ENCODE peak calls at places on chromosomes 11 and 22, in nine cellular contexts. C is GM03348; Q is stimulated activated CD8-positive, alpha-beta memory T cell treated with anti-CD3 and anti-CD28 coated beads, Interleukin-4, amount 100 ng/mL, for 1 hour; W is NCI-H774; K is DMS79; P is stimulated activated CD4-positive, alpha-beta T cell treated with anti-CD3 and anti-CD28 coated beads, Interleukin-12 subunit alpha, Interleukin-12 subunit beta, amount 100 ng/mL, for 24 hours; B is fibroblast of lung; X is LoVo; V is substantia nigra. U is an unnamed sample.
A peak's percentile ranks its signal among the peaks of the same experiment; 100 is the strongest.

GRCh38 chr22:24325105-24325757 is 54.6 kb downstream of the SPECC1L start:
- DNase-seq in Q (no peak), P (no peak), K (no peak), W (peak; percentile 18), V (no peak), C (peak; percentile 84), B (peak; percentile 85), X (no peak), U (peak; percentile 57)

GRCh38 chr11:123033895-123034294 is 28.0 kb downstream of the HSPA8 start:
- DNase-seq in X (no peak), K (no peak), Q (no peak), P (no peak), C (peak; percentile 40), V (no peak), B (no peak), W (no peak), U (no peak)

GRCh38 chr11:65496304-65497140 is 2.3 kb upstream of the MALAT1 start:
- DNase-seq in X (no peak), P (no peak), B (peak; percentile 48), C (no peak), V (no peak), K (no peak), Q (no peak), W (peak; percentile 47), U (no peak)

GRCh38 chr11:129041611-129042018 is 98.9 kb upstream of the TP53AIP1 start:
- DNase-seq in X (no peak), W (no peak), K (no peak), B (peak; percentile 28), V (no peak), P (no peak), C (peak; percentile 67), Q (no peak), U (no peak)

GRCh38 chr11:59197990-59198389 is 14.7 kb downstream of the MPEG1 start:
- DNase-seq in P (no peak), K (peak; percentile 76), W (no peak), B (peak; percentile 22), V (peak; percentile 28), X (no peak), Q (no peak), C (peak; percentile 45), U (no peak)

GRCh38 chr22:28379075-28379806 is 300.4 kb downstream of the TTC28 start:
- DNase-seq in X (no peak), B (no peak), V (no peak), Q (no peak), K (no peak), P (no peak), W (no peak), C (no peak), U (no peak)

GRCh38 chr11:114832532-114833125 is 154.3 kb downstream of the NXPE2 start:
- DNase-seq in Q (no peak), P (no peak), W (peak; percentile 83), K (peak; percentile 84), V (no peak), B (no peak), X (no peak), C (no peak), U (no peak)

GRCh38 chr22:49240472-49240871 is 587.2 kb downstream of the BRD1 start:
- DNase-seq in W (no peak), V (no peak), P (no peak), Q (no peak), X (no peak), C (no peak), B (no peak), K (no peak), U (no peak)

GRCh38 chr11:85884581-85885021 is 29.4 kb downstream of the CCDC83 start:
- DNase-seq in W (no peak), B (peak; percentile 47), C (peak; percentile 13), P (no peak), X (no peak), Q (no peak), K (no peak), V (no peak), U (no peak)

GRCh38 chr22:25208328-25208727 is 8.7 kb downstream of the CRYBB3 start:
- DNase-seq in P (no peak), Q (no peak), W (no peak), V (no peak), X (no peak), K (no peak), C (no peak), B (no peak), U (no peak)

GRCh38 chr11:88179966-88180629 is 4.9 kb upstream of the RAB38 start:
- DNase-seq in Q (no peak), C (peak; percentile 19), X (no peak), V (no peak), W (no peak), K (no peak), B (peak; percentile 7), P (no peak), U (no peak)

GRCh38 chr11:130314184-130314748 is 451 bp downstream of the ZBTB44 start:
- DNase-seq in Q (peak; percentile 24), K (peak; percentile 28), P (peak; percentile 36), B (peak; percentile 27), C (peak; percentile 88), X (no peak), W (peak; percentile 77), V (peak; percentile 89), U (no peak)

GRCh38 chr11:92397356-92397755 is 172.7 kb downstream of the FAT3 start:
- DNase-seq in V (no peak), P (no peak), K (no peak), B (no peak), X (no peak), W (no peak), Q (no peak), C (no peak), U (no peak)

GRCh38 chr22:38313384-38313955 is 3.8 kb downstream of the CSNK1E start:
- DNase-seq in K (no peak), B (peak; percentile 94), W (no peak), P (no peak), Q (no peak), X (no peak), V (no peak), C (peak; percentile 73), U (no peak)

GRCh38 chr11:13440100-13440855 is 22.7 kb downstream of the BTBD10 start:
- DNase-seq in Q (no peak), W (peak; percentile 51), X (peak; percentile 57), P (no peak), K (no peak), C (peak; percentile 85), B (peak; percentile 94), V (no peak), U (no peak)

GRCh38 chr22:27628891-27629631 is 172.5 kb downstream of the MN1 start:
- DNase-seq in W (no peak), V (no peak), X (no peak), Q (no peak), K (no peak), B (no peak), P (no peak), C (no peak), U (no peak)

GRCh38 chr22:22753526-22754267 is 109.3 kb downstream of the GGTLC2 start:
- DNase-seq in W (peak; percentile 21), V (no peak), P (peak; percentile 70), B (peak; percentile 2), K (no peak), C (peak; percentile 63), Q (peak; percentile 48), X (peak; percentile 38), U (no peak)

GRCh38 chr22:30452861-30453260 is 19.0 kb downstream of the SEC14L3 start:
- DNase-seq in C (no peak), K (peak; percentile 8), W (no peak), B (no peak), P (no peak), X (no peak), Q (no peak), V (no peak), U (no peak)

GRCh38 chr11:124167852-124168251 is 15.3 kb upstream of the OR10D3 start:
- DNase-seq in P (no peak), Q (no peak), V (no peak), C (no peak), W (peak; percentile 93), X (no peak), K (no peak), B (no peak), U (no peak)

U was measured in CMK.